ENCODE peak calls at places on chromosomes 6 and 20, in six cellular contexts. One of them, this sample, is unnamed.

GRCh38 chr6:134519456-134519855 is 201.5 kb upstream of the SGK1 start:
- DNase-seq in IMR-90: peak
- DNase-seq in stomach: no peak
- DNase-seq in HL-60: no peak
- DNase-seq in psoas muscle: no peak
- DNase-seq in left ventricle myocardium inferior: no peak
- DNase-seq in this sample: no peak

GRCh38 chr20:40741507-40742106 is 52.6 kb upstream of the MAFB start:
- DNase-seq in IMR-90: peak
- DNase-seq in stomach: peak
- DNase-seq in HL-60: peak
- DNase-seq in psoas muscle: peak
- DNase-seq in left ventricle myocardium inferior: peak
- DNase-seq in this sample: peak

GRCh38 chr6:52815167-52816092 is 11.8 kb upstream of the GSTA1 start:
- DNase-seq in HL-60: peak
- DNase-seq in stomach: peak
- DNase-seq in left ventricle myocardium inferior: no peak
- DNase-seq in IMR-90: peak
- DNase-seq in psoas muscle: no peak
- DNase-seq in this sample: no peak

GRCh38 chr20:10857362-10858070 is 183.7 kb upstream of the JAG1 start:
- DNase-seq in psoas muscle: no peak
- DNase-seq in left ventricle myocardium inferior: no peak
- DNase-seq in IMR-90: peak
- DNase-seq in HL-60: peak
- DNase-seq in stomach: no peak
- DNase-seq in this sample: no peak

GRCh38 chr6:128848169-128848935 is 34.6 kb upstream of the LAMA2 start:
- DNase-seq in left ventricle myocardium inferior: no peak
- DNase-seq in IMR-90: no peak
- DNase-seq in stomach: no peak
- DNase-seq in psoas muscle: no peak
- DNase-seq in HL-60: no peak
- DNase-seq in this sample: no peak

GRCh38 chr6:142328070-142328469 is 26.3 kb downstream of the ADGRG6 start:
- DNase-seq in HL-60: no peak
- DNase-seq in left ventricle myocardium inferior: no peak
- DNase-seq in stomach: no peak
- DNase-seq in IMR-90: no peak
- DNase-seq in psoas muscle: no peak
- DNase-seq in this sample: no peak

GRCh38 chr6:156752666-156753301 is 24.4 kb upstream of the ARID1B start:
- DNase-seq in psoas muscle: peak
- DNase-seq in left ventricle myocardium inferior: no peak
- DNase-seq in stomach: peak
- DNase-seq in HL-60: no peak
- DNase-seq in IMR-90: no peak
- DNase-seq in this sample: no peak

GRCh38 chr6:69398729-69399128 is 398.1 kb downstream of the LMBRD1 start:
- DNase-seq in left ventricle myocardium inferior: no peak
- DNase-seq in HL-60: no peak
- DNase-seq in psoas muscle: no peak
- DNase-seq in stomach: no peak
- DNase-seq in IMR-90: no peak
- DNase-seq in this sample: no peak

GRCh38 chr20:59044796-59045195 is 2.2 kb upstream of the PRELID3B start:
- DNase-seq in HL-60: no peak
- DNase-seq in psoas muscle: no peak
- DNase-seq in left ventricle myocardium inferior: no peak
- DNase-seq in stomach: no peak
- DNase-seq in IMR-90: no peak
- DNase-seq in this sample: no peak

GRCh38 chr6:163878656-163879055 is 464.1 kb downstream of the QKI start:
- DNase-seq in HL-60: no peak
- DNase-seq in left ventricle myocardium inferior: no peak
- DNase-seq in psoas muscle: no peak
- DNase-seq in stomach: no peak
- DNase-seq in IMR-90: no peak
- DNase-seq in this sample: no peak

GRCh38 chr6:144327081-144327480 is 41.9 kb downstream of the UTRN start:
- DNase-seq in stomach: no peak
- DNase-seq in HL-60: no peak
- DNase-seq in left ventricle myocardium inferior: no peak
- DNase-seq in psoas muscle: no peak
- DNase-seq in IMR-90: no peak
- DNase-seq in this sample: no peak

GRCh38 chr6:31473780-31474725 is 23.9 kb upstream of the MICB start:
- DNase-seq in psoas muscle: no peak
- DNase-seq in stomach: no peak
- DNase-seq in HL-60: no peak
- DNase-seq in IMR-90: peak
- DNase-seq in left ventricle myocardium inferior: no peak
- DNase-seq in this sample: no peak

GRCh38 chr6:139126255-139126654 is 8.6 kb upstream of the HECA start:
- DNase-seq in psoas muscle: no peak
- DNase-seq in left ventricle myocardium inferior: no peak
- DNase-seq in HL-60: peak
- DNase-seq in stomach: no peak
- DNase-seq in IMR-90: peak
- DNase-seq in this sample: peak

GRCh38 chr6:22421187-22421586 is 124.4 kb upstream of the PRL start:
- DNase-seq in left ventricle myocardium inferior: no peak
- DNase-seq in stomach: no peak
- DNase-seq in psoas muscle: no peak
- DNase-seq in HL-60: no peak
- DNase-seq in IMR-90: no peak
- DNase-seq in this sample: no peak

GRCh38 chr20:57464642-57465211 is 60.2 kb downstream of the CTCFL start:
- DNase-seq in psoas muscle: peak
- DNase-seq in stomach: no peak
- DNase-seq in HL-60: peak
- DNase-seq in IMR-90: no peak
- DNase-seq in left ventricle myocardium inferior: no peak
- DNase-seq in this sample: no peak

GRCh38 chr20:14055127-14055742 is 59.9 kb downstream of the MACROD2 start:
- DNase-seq in IMR-90: peak
- DNase-seq in HL-60: peak
- DNase-seq in psoas muscle: no peak
- DNase-seq in stomach: no peak
- DNase-seq in left ventricle myocardium inferior: no peak
- DNase-seq in this sample: peak

GRCh38 chr6:106444777-106445507 is 84.4 kb downstream of the CRYBG1 start:
- DNase-seq in HL-60: peak
- DNase-seq in IMR-90: peak
- DNase-seq in stomach: no peak
- DNase-seq in left ventricle myocardium inferior: no peak
- DNase-seq in psoas muscle: no peak
- DNase-seq in this sample: peak

GRCh38 chr6:71238351-71238750 is 50.3 kb upstream of the OGFRL1 start:
- DNase-seq in stomach: no peak
- DNase-seq in psoas muscle: no peak
- DNase-seq in left ventricle myocardium inferior: no peak
- DNase-seq in HL-60: no peak
- DNase-seq in IMR-90: peak
- DNase-seq in this sample: no peak

DNA sequence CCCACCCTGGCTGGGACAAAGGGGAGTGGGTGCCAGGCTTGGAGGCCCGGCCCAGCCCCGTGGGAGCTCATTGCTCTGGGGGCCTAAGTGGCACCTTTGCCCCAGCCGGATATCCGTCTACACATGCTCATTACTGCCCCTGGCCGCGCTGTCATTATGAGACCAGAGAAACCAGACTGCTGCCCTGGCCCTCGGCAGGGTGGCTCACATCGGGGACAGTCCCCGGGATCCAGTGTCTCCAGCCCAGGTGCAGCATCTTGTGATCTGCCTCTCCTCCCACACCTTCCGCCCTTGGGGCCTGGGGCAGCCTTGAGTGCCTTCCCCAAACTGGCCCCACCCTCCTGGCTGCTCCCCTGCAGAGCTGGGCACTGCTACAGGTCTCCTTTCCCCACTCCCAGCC is 4.9 kb downstream of the SRMS start:
- DNase-seq in HL-60: no peak
- DNase-seq in IMR-90: no peak
- DNase-seq in psoas muscle: no peak
- DNase-seq in left ventricle myocardium inferior: no peak
- DNase-seq in stomach: no peak
- DNase-seq in this sample: no peak
- TF ChIP-seq CTCF in HL-60: no peak
- TF ChIP-seq CTCF in IMR-90: no peak
- TF ChIP-seq CTCF in psoas muscle: no peak
- TF ChIP-seq CTCF in left ventricle myocardium inferior: no peak
- TF ChIP-seq CTCF in stomach: no peak
- TF ChIP-seq CTCF in this sample: no peak

GRCh38 chr6:4405609-4406212 is 270.3 kb upstream of the ECI2 start:
- DNase-seq in left ventricle myocardium inferior: no peak
- DNase-seq in IMR-90: no peak
- DNase-seq in stomach: no peak
- DNase-seq in HL-60: no peak
- DNase-seq in psoas muscle: no peak
- DNase-seq in this sample: no peak
- TF ChIP-seq CTCF in left ventricle myocardium inferior: no peak
- TF ChIP-seq CTCF in IMR-90: no peak
- TF ChIP-seq CTCF in stomach: no peak
- TF ChIP-seq CTCF in HL-60: no peak
- TF ChIP-seq CTCF in psoas muscle: no peak
- TF ChIP-seq CTCF in this sample: no peak

GRCh38 chr6:74284266-74284665 is 588.3 kb downstream of the CD109 start:
- DNase-seq in IMR-90: peak
- DNase-seq in psoas muscle: no peak
- DNase-seq in left ventricle myocardium inferior: no peak
- DNase-seq in stomach: no peak
- DNase-seq in HL-60: no peak
- DNase-seq in this sample: no peak

GRCh38 chr6:74282143-74282689 is 586.2 kb downstream of the CD109 start:
- DNase-seq in psoas muscle: no peak
- DNase-seq in HL-60: no peak
- DNase-seq in stomach: no peak
- DNase-seq in left ventricle myocardium inferior: no peak
- DNase-seq in IMR-90: no peak
- DNase-seq in this sample: no peak

GRCh38 chr6:74277749-74278148 is 581.7 kb downstream of the CD109 start:
- DNase-seq in stomach: no peak
- DNase-seq in psoas muscle: no peak
- DNase-seq in left ventricle myocardium inferior: no peak
- DNase-seq in IMR-90: peak
- DNase-seq in HL-60: no peak
- DNase-seq in this sample: no peak

GRCh38 chr6:74280130-74280692 is 584.2 kb downstream of the CD109 start:
- DNase-seq in stomach: no peak
- DNase-seq in psoas muscle: no peak
- DNase-seq in left ventricle myocardium inferior: no peak
- DNase-seq in HL-60: no peak
- DNase-seq in IMR-90: no peak
- DNase-seq in this sample: no peak
- TF ChIP-seq CTCF in stomach: no peak
- TF ChIP-seq CTCF in psoas muscle: no peak
- TF ChIP-seq CTCF in left ventricle myocardium inferior: no peak
- TF ChIP-seq CTCF in HL-60: no peak
- TF ChIP-seq CTCF in IMR-90: peak
- TF ChIP-seq CTCF in this sample: peak

GRCh38 chr6:108142240-108142639 is 23.6 kb upstream of the NR2E1 start:
- DNase-seq in left ventricle myocardium inferior: no peak
- DNase-seq in stomach: no peak
- DNase-seq in HL-60: peak
- DNase-seq in psoas muscle: no peak
- DNase-seq in IMR-90: no peak
- DNase-seq in this sample: no peak

DNA sequence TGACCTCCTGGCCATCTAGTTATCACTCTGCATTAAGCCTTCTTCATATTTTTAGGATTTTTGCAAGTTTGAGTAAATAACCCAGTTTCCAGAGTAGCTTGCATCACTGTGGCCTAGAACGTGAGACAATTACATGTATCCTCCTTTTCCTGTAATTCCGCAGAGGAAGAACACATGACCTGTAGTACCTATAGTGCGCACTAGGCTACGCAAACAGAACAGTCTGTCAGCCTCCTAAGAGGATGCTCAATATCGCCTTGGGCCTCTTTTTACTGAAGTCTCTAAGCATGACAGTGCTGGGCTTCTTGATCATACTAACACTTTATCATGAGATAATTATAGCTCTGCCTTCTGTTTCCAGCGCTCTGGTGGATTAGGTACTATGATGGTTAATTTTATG is 20.2 kb upstream of the NR2E1 start:
- DNase-seq in left ventricle myocardium inferior: no peak
- DNase-seq in psoas muscle: no peak
- DNase-seq in HL-60: no peak
- DNase-seq in IMR-90: no peak
- DNase-seq in stomach: no peak
- DNase-seq in this sample: no peak
- TF ChIP-seq CTCF in left ventricle myocardium inferior: no peak
- TF ChIP-seq CTCF in psoas muscle: no peak
- TF ChIP-seq CTCF in HL-60: no peak
- TF ChIP-seq CTCF in IMR-90: no peak
- TF ChIP-seq CTCF in stomach: no peak
- TF ChIP-seq CTCF in this sample: no peak